ENCODE peak calls at places on chromosome 5, in five cellular contexts. Y is GM12878, Z is A549, C is IMR-90, M is K562. I is an unnamed sample.

GRCh38 chr5:3428355-3428754 is 167.3 kb upstream of the IRX1 start:
- DNase-seq in C (no peak), Z (no peak), M (no peak), Y (no peak), I (no peak)

GRCh38 chr5:14830210-14831005 is 41.2 kb downstream of the ANKH start:
- DNase-seq in M (no peak), C (no peak), Z (no peak), Y (no peak), I (no peak)

GRCh38 chr5:134131578-134132350 is 17.3 kb downstream of the TCF7 start:
- DNase-seq in M (no peak), Z (no peak), C (no peak), Y (no peak), I (no peak)

GRCh38 chr5:11791777-11792176 is 112.5 kb downstream of the CTNND2 start:
- DNase-seq in C (no peak), M (no peak), Z (no peak), Y (no peak), I (no peak)

GRCh38 chr5:133400831-133401351 is 211.4 kb downstream of the FSTL4 start:
- DNase-seq in M (no peak), Y (no peak), C (no peak), Z (no peak), I (no peak)

GRCh38 chr5:133783481-133783880 is 171.1 kb upstream of the FSTL4 start:
- DNase-seq in M (no peak), C (no peak), Y (no peak), Z (no peak), I (no peak)

GRCh38 chr5:9653811-9654210 is 23.7 kb upstream of the TAS2R1 start:
- DNase-seq in Y (no peak), M (no peak), C (peak), Z (no peak), I (no peak)

GRCh38 chr5:140113180-140113698 is 670 bp upstream of the PURA start:
- DNase-seq in Z (no peak), Y (no peak), C (no peak), M (peak), I (peak)

GRCh38 chr5:174790906-174791305 is 66.5 kb downstream of the MSX2 start:
- DNase-seq in M (no peak), Y (no peak), C (no peak), Z (no peak), I (no peak)

GRCh38 chr5:120765189-120765588 is 301.1 kb downstream of the PRR16 start:
- DNase-seq in M (no peak), Z (no peak), C (peak), Y (no peak), I (no peak)

GRCh38 chr5:41087461-41087860 is 16.3 kb upstream of the MROH2B start:
- DNase-seq in M (no peak), C (peak), Y (no peak), Z (no peak), I (no peak)

GRCh38 chr5:150559701-150560100 is 51.8 kb downstream of the NDST1 start:
- DNase-seq in Z (peak), C (peak), M (no peak), Y (no peak), I (no peak)

GRCh38 chr5:170393235-170393634 is 4.1 kb upstream of the KCNMB1 start:
- DNase-seq in M (no peak), Z (no peak), C (no peak), Y (no peak), I (no peak)

GRCh38 chr5:151949909-151950308 is 25.3 kb upstream of the GLRA1 start:
- DNase-seq in Z (no peak), Y (no peak), M (no peak), C (no peak), I (no peak)

GRCh38 chr5:180135967-180136641 is 64.5 kb upstream of the RNF130 start:
- DNase-seq in Y (no peak), Z (no peak), M (no peak), C (no peak), I (no peak)

GRCh38 chr5:154166901-154167791 is 23.4 kb upstream of the GALNT10 start:
- DNase-seq in C (no peak), M (no peak), Z (no peak), Y (no peak), I (no peak)

GRCh38 chr5:74630387-74631087 is 10.0 kb downstream of the ENC1 start:
- DNase-seq in Y (no peak), C (peak), Z (peak), M (no peak), I (no peak)

GRCh38 chr5:173530547-173530946 is 85.9 kb downstream of the BOD1 start:
- DNase-seq in M (peak), Y (no peak), C (no peak), Z (peak), I (no peak)

GRCh38 chr5:145805819-145806218 is 29.3 kb downstream of the PRELID2 start:
- DNase-seq in Y (no peak), Z (no peak), C (peak), M (no peak), I (no peak)

GRCh38 chr5:1762121-1762877 is 37.3 kb downstream of the MRPL36 start:
- DNase-seq in C (no peak), M (no peak), Y (no peak), Z (no peak), I (no peak)

GRCh38 chr5:65760504-65761275 is 38.7 kb downstream of the NLN start:
- DNase-seq in M (no peak), Z (no peak), Y (peak), C (peak), I (no peak)

GRCh38 chr5:107968465-107968864 is 297.7 kb upstream of the EFNA5 start:
- DNase-seq in M (no peak), Y (no peak), Z (no peak), C (peak), I (no peak)

GRCh38 chr5:86709157-86709881 is 91.6 kb downstream of the COX7C start:
- DNase-seq in Z (no peak), Y (no peak), C (no peak), M (no peak), I (no peak)

GRCh38 chr5:157327771-157328170 is 61.8 kb downstream of the CYFIP2 start:
- DNase-seq in Y (no peak), M (no peak), Z (no peak), C (no peak), I (no peak)

GRCh38 chr5:115838885-115839518 is 2.4 kb downstream of the ATG12 start:
- DNase-seq in C (peak), Y (no peak), Z (peak), M (peak), I (peak)
- TF ChIP-seq RCOR1 in C (no peak), Y (no peak), Z (no peak), M (no peak), I (no peak)

GRCh38 chr5:142597546-142598337 is 88.1 kb downstream of the FGF1 start:
- DNase-seq in Z (peak), M (peak), C (peak), Y (no peak), I (no peak)
- TF ChIP-seq RCOR1 in Z (no peak), M (no peak), C (no peak), Y (no peak), I (no peak)

GRCh38 chr5:147819371-147819770 is 12.1 kb downstream of the SPINK1 start:
- DNase-seq in Z (no peak), Y (no peak), M (no peak), C (no peak), I (no peak)

GRCh38 chr5:147826351-147826750 is 5.1 kb downstream of the SPINK1 start:
- DNase-seq in Y (no peak), Z (no peak), C (no peak), M (no peak), I (no peak)

GRCh38 chr5:147821791-147822190 is 9.7 kb downstream of the SPINK1 start:
- DNase-seq in Y (no peak), C (no peak), M (no peak), Z (no peak), I (no peak)

GRCh38 chr5:147818290-147818689 is 13.2 kb downstream of the SPINK1 start:
- DNase-seq in M (no peak), C (no peak), Y (no peak), Z (no peak), I (no peak)

DNA sequence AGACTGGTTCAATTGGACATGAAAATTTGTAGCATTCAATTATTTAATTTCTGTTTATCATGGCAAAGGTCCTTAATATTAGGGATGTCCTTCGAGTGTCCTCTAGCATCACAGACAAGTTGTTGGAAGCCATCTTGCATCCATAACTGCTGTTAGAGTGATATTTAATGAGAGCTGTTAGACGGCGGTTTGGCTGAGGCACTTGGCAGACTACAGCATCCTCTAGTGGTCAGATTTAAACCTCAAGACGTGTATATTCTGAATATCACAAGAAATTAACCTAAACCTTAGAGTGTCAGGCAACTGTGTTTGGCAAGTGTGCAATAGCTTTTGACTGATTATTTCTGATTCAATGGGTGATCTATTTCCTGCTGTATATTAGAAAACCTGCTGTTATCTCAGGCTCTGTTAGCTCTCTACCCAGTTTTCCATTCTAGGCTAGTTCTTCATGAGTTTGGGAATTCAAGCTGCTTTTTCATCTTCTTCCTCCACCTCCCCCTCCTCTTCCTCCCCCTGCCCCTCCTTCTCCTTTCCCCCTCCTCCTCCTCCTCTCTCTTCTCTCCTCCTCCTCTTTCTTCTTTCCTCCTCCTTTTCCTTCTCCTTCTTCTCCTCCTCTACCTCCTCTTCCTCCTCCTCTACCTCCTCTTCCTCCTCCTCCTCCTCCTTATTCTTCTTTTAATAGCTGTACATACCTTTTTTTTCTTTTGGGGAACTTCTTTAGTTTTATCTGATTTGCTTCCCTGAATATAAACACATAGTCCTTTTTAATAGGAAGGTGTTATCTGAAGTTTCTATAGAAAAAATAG is 8.6 kb downstream of the SPINK1 start:
- DNase-seq in Z (peak), Y (peak), C (peak), M (peak), I (peak)
- TF ChIP-seq RCOR1 in Z (no peak), Y (no peak), C (no peak), M (no peak), I (no peak)

GRCh38 chr5:81209869-81210268 is 23.3 kb upstream of the CKMT2 start:
- DNase-seq in C (no peak), Z (no peak), M (no peak), Y (no peak), I (no peak)
- TF ChIP-seq RCOR1 in C (no peak), Z (no peak), M (no peak), Y (no peak), I (no peak)